ENCODE peak calls at places on chromosome 18, in seven cellular contexts. One of them, this sample, is unnamed.

GRCh38 chr18:3211236-3211992 is 8.4 kb downstream of the MYOM1 start:
- DNase-seq in neuronal stem cell: no peak
- DNase-seq in IMR-90: peak
- DNase-seq in H1: no peak
- DNase-seq in H9: no peak
- DNase-seq in mesenchymal stem cell: peak
- DNase-seq in trophoblast cell: no peak
- DNase-seq in this sample: no peak

GRCh38 chr18:52953435-52953834 is 613.4 kb downstream of the DCC start:
- DNase-seq in neuronal stem cell: no peak
- DNase-seq in IMR-90: no peak
- DNase-seq in H1: no peak
- DNase-seq in H9: no peak
- DNase-seq in mesenchymal stem cell: no peak
- DNase-seq in trophoblast cell: no peak
- DNase-seq in this sample: peak

GRCh38 chr18:51390695-51391094 is 193.2 kb upstream of the MEX3C start:
- DNase-seq in neuronal stem cell: no peak
- DNase-seq in IMR-90: no peak
- DNase-seq in H1: no peak
- DNase-seq in H9: no peak
- DNase-seq in mesenchymal stem cell: peak
- DNase-seq in trophoblast cell: no peak
- DNase-seq in this sample: peak

GRCh38 chr18:79309572-79310278 is 86.0 kb upstream of the NFATC1 start:
- DNase-seq in neuronal stem cell: no peak
- DNase-seq in IMR-90: no peak
- DNase-seq in H1: no peak
- DNase-seq in H9: no peak
- DNase-seq in mesenchymal stem cell: no peak
- DNase-seq in trophoblast cell: no peak
- DNase-seq in this sample: no peak

GRCh38 chr18:79512461-79513380 is 117.0 kb downstream of the NFATC1 start:
- DNase-seq in neuronal stem cell: no peak
- DNase-seq in IMR-90: no peak
- DNase-seq in H1: no peak
- DNase-seq in H9: peak
- DNase-seq in mesenchymal stem cell: no peak
- DNase-seq in trophoblast cell: no peak
- DNase-seq in this sample: no peak

GRCh38 chr18:56377161-56377560 is 261.2 kb downstream of the TXNL1 start:
- DNase-seq in neuronal stem cell: no peak
- DNase-seq in IMR-90: no peak
- DNase-seq in H1: no peak
- DNase-seq in H9: no peak
- DNase-seq in mesenchymal stem cell: no peak
- DNase-seq in trophoblast cell: no peak
- DNase-seq in this sample: no peak

GRCh38 chr18:54766631-54767030 is 61.6 kb upstream of the RAB27B start:
- DNase-seq in neuronal stem cell: no peak
- DNase-seq in IMR-90: no peak
- DNase-seq in H1: no peak
- DNase-seq in H9: no peak
- DNase-seq in mesenchymal stem cell: no peak
- DNase-seq in trophoblast cell: peak
- DNase-seq in this sample: no peak

GRCh38 chr18:13268035-13268700 is 49.6 kb downstream of the LDLRAD4 start:
- DNase-seq in neuronal stem cell: peak
- DNase-seq in IMR-90: peak
- DNase-seq in H1: peak
- DNase-seq in H9: peak
- DNase-seq in mesenchymal stem cell: peak
- DNase-seq in trophoblast cell: no peak
- DNase-seq in this sample: peak

GRCh38 chr18:46152808-46153617 is 48.8 kb downstream of the HAUS1 start:
- DNase-seq in neuronal stem cell: peak
- DNase-seq in IMR-90: no peak
- DNase-seq in H1: no peak
- DNase-seq in H9: peak
- DNase-seq in mesenchymal stem cell: no peak
- DNase-seq in trophoblast cell: no peak
- DNase-seq in this sample: peak

GRCh38 chr18:31506024-31506742 is 8.2 kb downstream of the DSG2 start:
- DNase-seq in neuronal stem cell: no peak
- DNase-seq in IMR-90: peak
- DNase-seq in H1: no peak
- DNase-seq in H9: no peak
- DNase-seq in mesenchymal stem cell: peak
- DNase-seq in trophoblast cell: peak
- DNase-seq in this sample: no peak

GRCh38 chr18:12361770-12362378 is 15.2 kb downstream of the AFG3L2 start:
- DNase-seq in neuronal stem cell: no peak
- DNase-seq in IMR-90: peak
- DNase-seq in H1: no peak
- DNase-seq in H9: no peak
- DNase-seq in mesenchymal stem cell: peak
- DNase-seq in trophoblast cell: no peak
- DNase-seq in this sample: no peak

GRCh38 chr18:9354256-9354655 is 19.7 kb downstream of the TWSG1 start:
- DNase-seq in neuronal stem cell: no peak
- DNase-seq in IMR-90: peak
- DNase-seq in H1: no peak
- DNase-seq in H9: no peak
- DNase-seq in mesenchymal stem cell: no peak
- DNase-seq in trophoblast cell: no peak
- DNase-seq in this sample: no peak

GRCh38 chr18:44700652-44701051 is 20.0 kb downstream of the SETBP1 start:
- DNase-seq in neuronal stem cell: no peak
- DNase-seq in IMR-90: no peak
- DNase-seq in H1: no peak
- DNase-seq in H9: no peak
- DNase-seq in mesenchymal stem cell: peak
- DNase-seq in trophoblast cell: no peak
- DNase-seq in this sample: peak

DNA sequence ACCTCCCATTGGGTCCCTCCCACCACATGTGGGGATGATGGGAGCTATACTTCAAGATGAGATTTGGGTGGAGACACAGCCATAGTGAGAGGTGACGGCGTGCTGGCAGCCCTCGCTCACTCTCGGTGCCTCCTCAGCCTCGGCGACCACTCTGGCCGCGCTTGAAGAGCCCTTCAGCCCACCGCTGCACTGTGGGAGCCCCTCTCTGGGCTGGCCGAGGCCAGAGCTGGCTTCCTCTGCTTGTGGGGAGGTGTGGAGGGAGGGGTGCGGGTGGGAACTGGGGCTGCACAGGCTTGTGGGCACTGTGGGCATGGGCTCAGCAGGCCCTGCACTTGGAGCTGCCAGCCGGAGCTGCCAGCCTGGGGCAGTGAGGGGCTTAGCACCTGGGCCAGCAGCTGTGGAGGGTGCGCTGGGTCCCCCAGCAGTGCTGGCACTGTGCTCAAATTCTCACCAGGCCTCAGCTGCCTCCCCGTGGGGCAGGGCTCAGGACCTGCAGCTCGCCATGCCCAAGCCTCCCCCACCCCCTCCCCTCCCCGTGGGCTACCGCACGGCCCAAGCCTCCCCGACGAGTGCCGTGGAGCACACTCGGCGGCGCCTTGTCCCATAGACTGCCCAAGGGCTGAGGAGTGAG is 73.0 kb downstream of the SERPINB8 start:
- DNase-seq in neuronal stem cell: no peak
- DNase-seq in IMR-90: no peak
- DNase-seq in H1: no peak
- DNase-seq in H9: no peak
- DNase-seq in mesenchymal stem cell: no peak
- DNase-seq in trophoblast cell: no peak
- DNase-seq in this sample: no peak
- H3K18ac ChIP-seq in neuronal stem cell: no peak
- H3K18ac ChIP-seq in IMR-90: no peak
- H3K18ac ChIP-seq in H1: no peak
- H3K18ac ChIP-seq in H9: no peak
- H3K18ac ChIP-seq in mesenchymal stem cell: no peak
- H3K18ac ChIP-seq in trophoblast cell: no peak
- H3K18ac ChIP-seq in this sample: no peak

GRCh38 chr18:73954267-73954666 is 193.4 kb downstream of the FBXO15 start:
- DNase-seq in neuronal stem cell: no peak
- DNase-seq in IMR-90: no peak
- DNase-seq in H1: no peak
- DNase-seq in H9: no peak
- DNase-seq in mesenchymal stem cell: no peak
- DNase-seq in trophoblast cell: no peak
- DNase-seq in this sample: no peak

GRCh38 chr18:73950116-73950705 is 197.4 kb downstream of the FBXO15 start:
- DNase-seq in neuronal stem cell: no peak
- DNase-seq in IMR-90: peak
- DNase-seq in H1: no peak
- DNase-seq in H9: no peak
- DNase-seq in mesenchymal stem cell: no peak
- DNase-seq in trophoblast cell: no peak
- DNase-seq in this sample: no peak

GRCh38 chr18:73947180-73947989 is 200.2 kb downstream of the FBXO15 start:
- DNase-seq in neuronal stem cell: no peak
- DNase-seq in IMR-90: peak
- DNase-seq in H1: no peak
- DNase-seq in H9: no peak
- DNase-seq in mesenchymal stem cell: peak
- DNase-seq in trophoblast cell: no peak
- DNase-seq in this sample: no peak

GRCh38 chr18:73948497-73948896 is 199.1 kb downstream of the FBXO15 start:
- DNase-seq in neuronal stem cell: no peak
- DNase-seq in IMR-90: peak
- DNase-seq in H1: no peak
- DNase-seq in H9: no peak
- DNase-seq in mesenchymal stem cell: peak
- DNase-seq in trophoblast cell: no peak
- DNase-seq in this sample: peak

DNA sequence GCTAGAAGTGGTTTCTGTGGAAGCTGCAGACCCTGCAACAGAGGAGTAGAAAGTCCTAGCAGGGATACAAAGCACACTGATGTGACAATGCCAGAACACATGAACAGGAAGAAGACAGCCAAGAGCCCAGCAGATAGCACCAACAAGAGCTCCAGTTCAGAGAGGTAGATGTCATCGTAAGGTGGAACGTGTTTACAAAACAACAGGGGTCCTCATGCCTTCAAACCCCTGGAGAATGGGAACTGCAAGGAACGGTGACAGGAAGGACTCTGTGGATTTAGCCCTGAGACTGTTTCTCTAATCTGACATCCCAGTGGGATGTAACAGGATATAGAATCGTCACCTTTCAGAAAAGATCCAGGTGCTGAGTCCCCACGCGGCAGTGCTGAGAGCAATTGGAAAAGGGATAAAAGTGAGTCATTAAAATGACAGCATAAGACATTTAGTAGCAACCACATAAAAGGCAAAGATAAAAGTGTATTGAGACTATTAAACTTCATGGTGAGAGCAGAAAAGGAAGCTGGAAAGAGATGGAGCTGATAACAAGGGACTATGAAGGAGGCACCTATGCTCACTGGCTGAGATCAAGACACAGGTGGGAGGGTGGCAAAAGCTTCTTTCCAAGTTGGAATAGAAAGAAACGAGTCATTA is 195.2 kb downstream of the FBXO15 start:
- DNase-seq in neuronal stem cell: no peak
- DNase-seq in IMR-90: no peak
- DNase-seq in H1: no peak
- DNase-seq in H9: no peak
- DNase-seq in mesenchymal stem cell: no peak
- DNase-seq in trophoblast cell: no peak
- DNase-seq in this sample: peak
- H3K4ac ChIP-seq in neuronal stem cell: no peak
- H3K4ac ChIP-seq in IMR-90: no peak
- H3K4ac ChIP-seq in H1: no peak
- H3K4ac ChIP-seq in H9: no peak
- H3K4ac ChIP-seq in mesenchymal stem cell: peak
- H3K4ac ChIP-seq in trophoblast cell: no peak
- H3K4ac ChIP-seq in this sample: no peak

GRCh38 chr18:48085781-48086487 is 155.5 kb upstream of the SMAD2 start:
- DNase-seq in neuronal stem cell: no peak
- DNase-seq in IMR-90: no peak
- DNase-seq in H1: no peak
- DNase-seq in H9: no peak
- DNase-seq in mesenchymal stem cell: no peak
- DNase-seq in trophoblast cell: no peak
- DNase-seq in this sample: no peak

GRCh38 chr18:48091869-48092497 is 161.5 kb upstream of the SMAD2 start:
- DNase-seq in neuronal stem cell: no peak
- DNase-seq in IMR-90: no peak
- DNase-seq in H1: no peak
- DNase-seq in H9: no peak
- DNase-seq in mesenchymal stem cell: no peak
- DNase-seq in trophoblast cell: no peak
- DNase-seq in this sample: no peak

GRCh38 chr18:48093104-48093503 is 162.6 kb upstream of the SMAD2 start:
- DNase-seq in neuronal stem cell: no peak
- DNase-seq in IMR-90: no peak
- DNase-seq in H1: no peak
- DNase-seq in H9: no peak
- DNase-seq in mesenchymal stem cell: no peak
- DNase-seq in trophoblast cell: no peak
- DNase-seq in this sample: no peak

GRCh38 chr18:48090021-48090420 is 159.6 kb upstream of the SMAD2 start:
- DNase-seq in neuronal stem cell: no peak
- DNase-seq in IMR-90: no peak
- DNase-seq in H1: no peak
- DNase-seq in H9: no peak
- DNase-seq in mesenchymal stem cell: no peak
- DNase-seq in trophoblast cell: no peak
- DNase-seq in this sample: no peak

DNA sequence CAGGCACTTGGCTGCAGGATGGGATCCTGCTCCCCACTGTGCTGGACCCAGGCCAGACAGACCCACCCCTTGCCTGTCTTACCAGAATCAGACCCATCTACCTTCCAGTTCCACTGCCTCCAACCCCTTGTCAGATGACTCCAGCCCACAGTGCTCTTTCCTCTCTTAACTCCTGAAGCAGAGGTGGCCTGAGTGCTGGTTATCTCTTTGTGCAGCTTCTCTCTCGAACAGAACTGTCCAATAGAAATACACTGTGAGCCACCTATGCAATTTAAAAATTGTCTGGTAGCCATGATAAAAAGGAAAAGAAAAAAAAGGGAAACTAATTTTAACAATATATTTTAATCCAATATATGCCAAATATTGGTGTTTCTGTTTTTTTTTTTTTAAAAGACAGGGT is 160.2 kb upstream of the SMAD2 start:
- DNase-seq in neuronal stem cell: no peak
- DNase-seq in IMR-90: no peak
- DNase-seq in H1: no peak
- DNase-seq in H9: no peak
- DNase-seq in mesenchymal stem cell: no peak
- DNase-seq in trophoblast cell: no peak
- DNase-seq in this sample: no peak
- H2BK120ac ChIP-seq in neuronal stem cell: no peak
- H2BK120ac ChIP-seq in IMR-90: no peak
- H2BK120ac ChIP-seq in H1: no peak
- H2BK120ac ChIP-seq in H9: no peak
- H2BK120ac ChIP-seq in mesenchymal stem cell: no peak
- H2BK120ac ChIP-seq in trophoblast cell: no peak
- H2BK120ac ChIP-seq in this sample: no peak

GRCh38 chr18:25604231-25604908 is 252.4 kb upstream of the ZNF521 start:
- DNase-seq in neuronal stem cell: no peak
- DNase-seq in IMR-90: no peak
- DNase-seq in H1: no peak
- DNase-seq in H9: no peak
- DNase-seq in mesenchymal stem cell: no peak
- DNase-seq in trophoblast cell: no peak
- DNase-seq in this sample: no peak
- H3K18ac ChIP-seq in neuronal stem cell: peak
- H3K18ac ChIP-seq in IMR-90: no peak
- H3K18ac ChIP-seq in H1: no peak
- H3K18ac ChIP-seq in H9: no peak
- H3K18ac ChIP-seq in mesenchymal stem cell: no peak
- H3K18ac ChIP-seq in trophoblast cell: no peak
- H3K18ac ChIP-seq in this sample: no peak